ENCODE peak calls at places on chromosomes 1 and 21, in four cellular contexts. C is H1, J is HepG2, I is GM12878. N is an unnamed sample.
A peak's percentile ranks its signal among the peaks of the same experiment; 100 is the strongest.

GRCh38 chr1:218942421-218942820 is 231.3 kb upstream of the LYPLAL1 start:
- DNase-seq in C (no peak), J (no peak), I (no peak), N (no peak)

GRCh38 chr1:156310962-156311361 is 11.9 kb upstream of the VHLL start:
- DNase-seq in C (no peak), J (no peak), I (no peak), N (no peak)

GRCh38 chr1:36380782-36381181 is 4.9 kb downstream of the STK40 start:
- DNase-seq in C (no peak), J (no peak), I (no peak), N (no peak)

GRCh38 chr1:67860776-67861175 is 27.5 kb upstream of the GNG12 start:
- DNase-seq in C (no peak), J (no peak), I (no peak), N (no peak)

GRCh38 chr1:29105822-29106221 is 17.9 kb downstream of the TMEM200B start:
- DNase-seq in C (no peak), J (peak; percentile 83), I (no peak), N (no peak)

GRCh38 chr21:35824136-35824535 is 236.2 kb downstream of the SETD4 start:
- DNase-seq in C (peak; percentile 17), J (no peak), I (no peak), N (no peak)

GRCh38 chr1:46526689-46527291 is 24.7 kb downstream of the KNCN start:
- DNase-seq in C (peak; percentile 82), J (peak; percentile 77), I (no peak), N (no peak)

GRCh38 chr1:201773764-201774163 is 55.2 kb upstream of the IPO9 start:
- DNase-seq in C (no peak), J (no peak), I (no peak), N (no peak)

GRCh38 chr21:16072692-16073091 is 342.9 kb downstream of the USP25 start:
- DNase-seq in C (no peak), J (no peak), I (no peak), N (no peak)

GRCh38 chr1:47759581-47760247 is 237.5 kb downstream of the TRABD2B start:
- DNase-seq in C (no peak), J (no peak), I (no peak), N (no peak)

GRCh38 chr1:24961961-24962861 is 32.1 kb upstream of the RUNX3 start:
- DNase-seq in C (peak; percentile 69), J (no peak), I (no peak), N (no peak)

GRCh38 chr1:234437423-234438171 is 41.4 kb downstream of the TARBP1 start:
- DNase-seq in C (no peak), J (peak; percentile 9), I (no peak), N (no peak)

GRCh38 chr1:231278100-231278790 is 37.2 kb downstream of the GNPAT start:
- DNase-seq in C (no peak), J (no peak), I (no peak), N (no peak)

GRCh38 chr1:14699596-14699995 is 101.1 kb downstream of the KAZN start:
- DNase-seq in C (no peak), J (no peak), I (no peak), N (no peak)

GRCh38 chr1:63775418-63776127 is 1.8 kb downstream of the ROR1 start:
- DNase-seq in C (no peak), J (no peak), I (no peak), N (no peak)

DNA sequence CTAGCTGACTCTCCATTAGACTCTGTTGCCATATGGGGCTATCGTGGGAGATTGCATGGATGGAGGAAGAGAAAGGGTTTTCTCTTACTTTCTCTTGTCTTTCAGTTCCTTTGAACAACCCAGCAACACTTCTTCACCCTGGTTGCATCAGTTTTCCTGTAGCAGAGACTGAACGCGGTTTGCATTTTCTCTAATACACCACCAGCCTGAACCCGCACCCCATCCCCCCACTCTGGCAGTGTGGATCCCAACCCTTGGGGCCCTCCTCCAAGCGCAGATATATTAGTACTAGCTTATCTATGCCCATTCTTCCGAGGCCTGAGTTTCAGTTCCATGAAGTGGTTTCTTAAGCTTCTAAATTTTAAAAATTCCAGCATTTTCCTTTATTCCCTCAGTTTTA is 12.6 kb downstream of the DR1 start:
- DNase-seq in C (no peak), J (no peak), I (no peak), N (no peak)
- TF ChIP-seq SUZ12 in C (no peak), J (no peak), I (no peak), N (no peak)

GRCh38 chr1:223340637-223341036 is 23.3 kb downstream of the SUSD4 start:
- DNase-seq in C (no peak), J (no peak), I (no peak), N (no peak)
- H3K9ac ChIP-seq in C (no peak overlapping the region), J (no peak overlapping the region), I (no peak overlapping the region), N (no peak overlapping the region)

DNA sequence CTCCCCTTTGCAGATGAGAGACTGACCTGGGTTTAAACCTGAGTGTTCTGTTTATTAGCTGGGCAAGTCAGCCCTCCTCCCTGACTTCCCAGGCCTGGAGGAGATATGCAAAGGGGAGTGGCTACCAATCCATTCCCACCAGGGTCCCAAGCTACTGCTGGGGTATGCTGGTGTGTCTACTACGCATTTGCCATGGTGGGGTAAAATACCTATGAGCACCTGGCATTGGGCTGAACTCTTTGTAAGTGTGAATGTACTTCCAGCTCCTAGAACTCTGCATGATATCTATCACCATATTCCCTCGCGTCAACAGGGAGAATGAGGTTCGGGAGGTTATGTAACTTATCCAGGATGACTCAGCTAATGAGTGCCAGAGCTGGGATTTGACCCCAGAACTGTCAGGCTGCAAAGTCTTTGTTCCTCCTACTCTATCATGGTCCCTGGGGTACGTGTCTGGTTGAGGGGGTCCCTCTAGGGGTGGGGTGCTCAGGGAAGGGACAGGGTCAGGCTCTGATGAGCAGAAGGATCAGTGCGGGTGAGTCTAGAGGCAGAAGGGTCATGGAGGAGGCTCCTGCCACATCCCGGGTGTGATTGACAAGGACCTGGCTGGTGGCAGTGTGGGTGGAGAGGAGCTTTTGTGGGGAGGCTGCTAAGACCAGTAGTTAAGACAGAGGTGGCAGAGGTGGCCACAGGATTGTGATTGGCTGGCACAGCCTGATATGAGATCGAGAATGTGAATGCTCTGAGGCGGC is 16.7 kb downstream of the AMPD2 start:
- DNase-seq in C (peak; percentile 53), J (peak; percentile 46), I (no peak), N (no peak)
- TF ChIP-seq YY1 in C (no peak), J (no peak), I (no peak), N (no peak)

GRCh38 chr1:185108324-185108723 is 48.4 kb downstream of the TRMT1L start:
- DNase-seq in C (no peak), J (no peak), I (no peak), N (no peak)

GRCh38 chr1:185112343-185112742 is 44.4 kb downstream of the TRMT1L start:
- DNase-seq in C (no peak), J (no peak), I (no peak), N (no peak)

GRCh38 chr1:185111873-185112272 is 44.9 kb downstream of the TRMT1L start:
- DNase-seq in C (no peak), J (no peak), I (no peak), N (no peak)

GRCh38 chr1:185110145-185110544 is 46.6 kb downstream of the TRMT1L start:
- DNase-seq in C (no peak), J (no peak), I (no peak), N (no peak)
- TF ChIP-seq SUZ12 in C (no peak), J (no peak), I (no peak), N (no peak)

GRCh38 chr1:114508386-114508898 is 2.6 kb downstream of the TRIM33 start:
- DNase-seq in C (no peak), J (no peak), I (no peak), N (no peak)
- H3K9ac ChIP-seq in C (no peak overlapping the region), J (peak overlapping the region; percentile 91), I (peak overlapping the region; percentile 34), N (no peak overlapping the region)

N was measured in NT2/D1.